ENCODE peak calls at places on chromosomes 6 and 20, in ten cellular contexts. I is pancreas, Y is mucosa of descending colon, G is left lung, L is hepatocyte, X is PC-3, Q is kidney, N is prostate gland, W is breast epithelium, B is Caco-2. H is an unnamed sample. For H3K4me1, the result is how much of the 10 kb centered on the place peaks cover.

GRCh38 chr6:38716825-38717224 is 1.7 kb downstream of the DNAH8 start:
- DNase-seq in B (no peak), W (no peak), N (no peak), Y (no peak), X (no peak), L (no peak), G (no peak), Q (no peak), I (no peak), H (no peak)

GRCh38 chr6:72783667-72784066 is 161.8 kb downstream of the KCNQ5 start:
- DNase-seq in W (no peak), L (no peak), Q (no peak), B (no peak), N (peak), I (no peak), Y (no peak), G (no peak), X (peak), H (no peak)

GRCh38 chr20:10861619-10862018 is 187.8 kb upstream of the JAG1 start:
- DNase-seq in Q (no peak), N (peak), W (no peak), G (no peak), Y (no peak), L (no peak), X (peak), I (peak), B (peak), H (no peak)

GRCh38 chr20:9626357-9626756 is 112.0 kb downstream of the LAMP5 start:
- DNase-seq in L (no peak), W (no peak), Y (no peak), X (peak), B (no peak), N (no peak), I (no peak), G (no peak), Q (no peak), H (no peak)

GRCh38 chr20:46701057-46701456 is 8.4 kb upstream of the SLC2A10 start:
- DNase-seq in G (no peak), L (no peak), I (no peak), X (no peak), N (no peak), W (no peak), B (no peak), Y (no peak), Q (no peak), H (no peak)

GRCh38 chr20:20491110-20491783 is 123.3 kb downstream of the INSM1 start:
- DNase-seq in G (no peak), I (no peak), B (no peak), N (no peak), Q (no peak), W (no peak), L (no peak), X (peak), Y (no peak), H (no peak)

GRCh38 chr6:17714879-17715860 is 8.4 kb upstream of the NUP153 start:
- DNase-seq in I (no peak), L (peak), W (no peak), Q (no peak), N (no peak), B (no peak), Y (no peak), G (no peak), X (peak), H (no peak)

GRCh38 chr6:5325173-5325572 is 63.9 kb downstream of the FARS2 start:
- DNase-seq in L (no peak), G (no peak), Y (no peak), Q (no peak), W (no peak), I (no peak), X (peak), B (no peak), N (no peak), H (no peak)

GRCh38 chr6:24064106-24064505 is 61.9 kb upstream of the NRSN1 start:
- DNase-seq in Y (no peak), Q (no peak), N (no peak), G (no peak), W (no peak), L (peak), I (peak), B (peak), X (peak), H (no peak)

GRCh38 chr6:34580707-34581560 is 24.8 kb upstream of the SPDEF start:
- DNase-seq in I (no peak), G (no peak), L (no peak), Q (no peak), N (no peak), B (no peak), W (no peak), X (no peak), Y (peak), H (no peak)

GRCh38 chr6:97923249-97923648 is 640.2 kb upstream of the MMS22L start:
- DNase-seq in X (no peak), Q (no peak), Y (no peak), N (no peak), B (no peak), L (no peak), W (no peak), I (no peak), G (no peak), H (no peak)

GRCh38 chr6:48472121-48472520 is 361.1 kb upstream of the PTCHD4 start:
- DNase-seq in Q (no peak), W (no peak), X (no peak), I (no peak), B (no peak), N (no peak), Y (no peak), L (no peak), G (no peak), H (no peak)

GRCh38 chr20:6855806-6856205 is 88.3 kb downstream of the BMP2 start:
- DNase-seq in Y (no peak), G (no peak), N (no peak), Q (no peak), I (no peak), W (no peak), L (no peak), B (no peak), X (no peak), H (no peak)

GRCh38 chr6:168546173-168546572 is 105.2 kb downstream of the SMOC2 start:
- DNase-seq in L (no peak), N (no peak), I (no peak), W (no peak), G (no peak), Q (no peak), B (no peak), Y (no peak), X (no peak), H (peak)

GRCh38 chr6:26431258-26432162 is 8.8 kb upstream of the BTN3A3 start:
- DNase-seq in G (no peak), I (no peak), B (no peak), Y (no peak), L (no peak), N (no peak), W (no peak), Q (no peak), X (no peak), H (no peak)

GRCh38 chr6:14023855-14024254 is 93.7 kb upstream of the CD83 start:
- DNase-seq in Y (no peak), G (no peak), N (no peak), L (no peak), X (peak), I (no peak), W (no peak), Q (no peak), B (no peak), H (no peak)

GRCh38 chr20:24987873-24988835 is 4.4 kb downstream of the APMAP start:
- DNase-seq in G (peak), W (no peak), B (peak), Y (no peak), I (no peak), N (no peak), Q (peak), L (no peak), X (no peak), H (no peak)

GRCh38 chr20:64069209-64069613 is 6.2 kb downstream of the TCEA2 start:
- DNase-seq in G (no peak), Y (no peak), W (no peak), B (no peak), Q (no peak), N (no peak), X (no peak), I (no peak), L (no peak), H (no peak)

GRCh38 chr6:51495016-51495805 is 592.2 kb downstream of the PKHD1 start:
- DNase-seq in L (no peak), Y (no peak), G (peak), N (no peak), W (no peak), Q (no peak), X (no peak), I (peak), B (no peak), H (no peak)

GRCh38 chr6:27836783-27837635 is 75.2 kb downstream of the OR2B2 start:
- DNase-seq in B (peak), W (no peak), I (peak), X (peak), N (peak), L (peak), Q (no peak), Y (peak), G (no peak), H (peak)

GRCh38 chr20:34583524-34583923 is 25.0 kb downstream of the MAP1LC3A start:
- DNase-seq in I (no peak), N (no peak), G (no peak), Y (peak), W (no peak), L (no peak), X (no peak), B (no peak), Q (no peak), H (no peak)

GRCh38 chr6:162773996-162774395 is 46.2 kb downstream of the PACRG start:
- DNase-seq in I (no peak), Y (no peak), Q (no peak), G (no peak), W (no peak), X (no peak), L (no peak), B (no peak), N (no peak), H (no peak)

GRCh38 chr6:72863106-72863505 is 241.2 kb downstream of the KCNQ5 start:
- DNase-seq in Y (no peak), I (no peak), G (no peak), X (no peak), N (no peak), Q (no peak), L (peak), B (no peak), W (no peak), H (no peak)

GRCh38 chr6:53250137-53250760 is 98.5 kb downstream of the ELOVL5 start:
- DNase-seq in X (peak), G (no peak), L (no peak), Y (no peak), N (no peak), B (no peak), I (no peak), W (no peak), Q (no peak), H (no peak)

GRCh38 chr6:106064103-106064502 is 22.0 kb upstream of the PRDM1 start:
- DNase-seq in I (no peak), Q (no peak), X (peak), Y (no peak), B (no peak), L (no peak), W (no peak), N (no peak), G (no peak), H (no peak)

GRCh38 chr20:60658661-60659060 is 593.4 kb upstream of the CDH4 start:
- DNase-seq in Y (no peak), N (no peak), L (no peak), G (no peak), B (no peak), I (no peak), W (no peak), Q (no peak), X (no peak), H (no peak)

GRCh38 chr6:166253277-166254229 is 54.6 kb downstream of the PRR18 start:
- DNase-seq in Q (no peak), X (no peak), B (no peak), I (no peak), W (no peak), G (peak), Y (peak), L (peak), N (no peak), H (peak)

GRCh38 chr20:1933465-1933870 is 38.3 kb downstream of the SIRPA start:
- DNase-seq in I (peak), B (no peak), X (no peak), Y (no peak), Q (peak), N (no peak), W (no peak), G (no peak), L (peak), H (peak)

GRCh38 chr20:24985802-24986201 is 6.7 kb downstream of the APMAP start:
- DNase-seq in G (no peak), L (no peak), Q (peak), B (no peak), I (no peak), W (no peak), X (no peak), N (no peak), Y (no peak), H (peak)

GRCh38 chr20:38338849-38339520 is 7.3 kb upstream of the LBP start:
- DNase-seq in G (no peak), B (peak), Q (peak), I (no peak), X (peak), W (no peak), N (no peak), Y (no peak), L (peak), H (no peak)
- TF ChIP-seq CTCF in G (no peak), B (peak), Q (peak), I (no peak), X (peak), W (peak), N (peak), Y (no peak), L (peak), H (peak)

DNA sequence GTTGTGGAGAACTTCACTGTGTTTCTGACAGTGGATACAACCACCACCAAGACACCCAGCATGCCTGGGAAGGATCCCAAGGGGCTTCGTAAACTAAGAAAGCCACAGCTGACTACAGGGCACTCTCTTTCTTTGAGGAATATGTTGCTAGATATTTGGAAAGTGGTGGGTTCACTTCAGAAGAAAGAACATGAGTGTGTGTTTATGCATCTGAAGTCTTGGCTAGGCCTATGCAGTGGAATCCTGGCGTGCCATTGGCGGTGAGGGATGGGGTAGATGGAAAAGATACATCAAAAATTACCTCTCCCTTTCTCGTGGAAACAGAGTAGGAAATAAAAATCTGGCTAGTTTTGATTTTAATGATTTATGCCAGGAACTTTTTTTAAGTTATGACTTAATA is 187.7 kb downstream of the PDE7B start:
- DNase-seq in G (no peak), W (no peak), N (no peak), L (no peak), B (no peak), Y (no peak), I (no peak), Q (peak), X (no peak), H (no peak)
- H3K4me1 ChIP-seq in G (under half), W (under half), N (under half), L (under half), B (under half), Y (under half), I (under half), Q (under half), X (under half), H (under half)

GRCh38 chr6:11413112-11413687 is 124.3 kb upstream of the TMEM170B start:
- DNase-seq in I (no peak), Y (no peak), G (no peak), Q (no peak), L (no peak), X (no peak), W (no peak), B (no peak), N (no peak), H (no peak)
- TF ChIP-seq CTCF in I (no peak), Y (no peak), G (no peak), Q (no peak), L (no peak), X (peak), W (no peak), B (no peak), N (no peak), H (no peak)

GRCh38 chr6:130557481-130558112 is 191.8 kb downstream of the TMEM200A start:
- DNase-seq in N (no peak), Y (no peak), L (no peak), I (no peak), Q (no peak), X (no peak), W (no peak), B (no peak), G (no peak), H (no peak)
- H3K4me1 ChIP-seq in N (under half), Y (under half), L (under half), I (under half), Q (under half), X (under half), W (under half), B (under half), G (under half), H (under half)

H was measured in psoas muscle.